ENCODE peak calls at places on chromosomes 16 and 17, in six cellular contexts. D, J, E, R, P and I are unnamed samples.

GRCh38 chr16:53057658-53058057 is 2.9 kb downstream of the CHD9 start:
- DNase-seq in D (no peak), J (no peak), E (no peak), R (no peak), P (no peak), I (no peak)

GRCh38 chr16:68823401-68823800 is 19.9 kb upstream of the TANGO6 start:
- DNase-seq in D (no peak), J (no peak), E (no peak), R (no peak), P (peak), I (no peak)

GRCh38 chr17:65001409-65002045 is 55.0 kb downstream of the GNA13 start:
- DNase-seq in D (no peak), J (no peak), E (no peak), R (no peak), P (no peak), I (no peak)

GRCh38 chr16:70433456-70434103 is 5.3 kb downstream of the ST3GAL2 start:
- DNase-seq in D (no peak), J (no peak), E (peak), R (no peak), P (no peak), I (no peak)

GRCh38 chr16:77387810-77388209 is 47.0 kb downstream of the ADAMTS18 start:
- DNase-seq in D (no peak), J (no peak), E (no peak), R (no peak), P (no peak), I (no peak)

GRCh38 chr16:4723071-4723767 is 10.9 kb downstream of the ANKS3 start:
- DNase-seq in D (no peak), J (no peak), E (no peak), R (no peak), P (no peak), I (no peak)

GRCh38 chr16:18942069-18942468 is 15.9 kb upstream of the SMG1 start:
- DNase-seq in D (no peak), J (no peak), E (no peak), R (no peak), P (no peak), I (no peak)

GRCh38 chr16:58011652-58012051 is 10.4 kb downstream of the USB1 start:
- DNase-seq in D (no peak), J (no peak), E (no peak), R (no peak), P (no peak), I (no peak)

GRCh38 chr16:57764341-57765159 is 29.0 kb downstream of the KATNB1 start:
- DNase-seq in D (no peak), J (no peak), E (peak), R (no peak), P (peak), I (no peak)

GRCh38 chr17:79975498-79976134 is 60.1 kb downstream of the TBC1D16 start:
- DNase-seq in D (no peak), J (no peak), E (peak), R (no peak), P (no peak), I (no peak)

GRCh38 chr16:86007524-86007923 is 108.6 kb downstream of the IRF8 start:
- DNase-seq in D (no peak), J (no peak), E (no peak), R (no peak), P (no peak), I (no peak)

GRCh38 chr16:64150193-64150592 is 971.7 kb downstream of the CDH11 start:
- DNase-seq in D (no peak), J (no peak), E (no peak), R (no peak), P (no peak), I (no peak)

GRCh38 chr17:44555056-44555455 is 2.2 kb upstream of the FZD2 start:
- DNase-seq in D (no peak), J (no peak), E (no peak), R (no peak), P (no peak), I (peak)

GRCh38 chr17:55237268-55237667 is 27.5 kb upstream of the HLF start:
- DNase-seq in D (no peak), J (no peak), E (no peak), R (no peak), P (no peak), I (no peak)

GRCh38 chr17:49862781-49863331 is 15.0 kb upstream of the TAC4 start:
- DNase-seq in D (no peak), J (no peak), E (no peak), R (no peak), P (no peak), I (no peak)

GRCh38 chr17:42329025-42329976 is 41.0 kb downstream of the STAT5A start:
- DNase-seq in D (no peak), J (no peak), E (no peak), R (no peak), P (peak), I (no peak)

GRCh38 chr17:63841350-63842172 is 924 bp downstream of the SMARCD2 start:
- DNase-seq in D (no peak), J (no peak), E (peak), R (no peak), P (peak), I (no peak)

GRCh38 chr16:28317040-28317880 is 24.9 kb downstream of the SBK1 start:
- DNase-seq in D (peak), J (peak), E (peak), R (peak), P (peak), I (peak)

GRCh38 chr16:86565644-86566511 is 751 bp upstream of the FOXC2 start:
- DNase-seq in D (no peak), J (no peak), E (no peak), R (no peak), P (peak), I (no peak)

GRCh38 chr16:23833960-23834685 is 1.7 kb upstream of the PRKCB start:
- DNase-seq in D (no peak), J (no peak), E (no peak), R (no peak), P (no peak), I (no peak)

GRCh38 chr16:89000207-89000959 is 23.4 kb upstream of the CBFA2T3 start:
- DNase-seq in D (no peak), J (no peak), E (no peak), R (no peak), P (no peak), I (no peak)